ENCODE peak calls at places on chromosomes 16 and 17, in eight cellular contexts. D is left lung; L is psoas muscle; U is spleen; K is suprapubic skin; X is Panc1; S is pancreas; P is CD8-positive, alpha-beta T cell. Y is an unnamed sample.

GRCh38 chr16:56835330-56835729 is 29.7 kb upstream of the SLC12A3 start:
- DNase-seq in D (no peak), L (no peak), U (no peak), K (no peak), X (no peak), S (no peak), P (no peak), Y (no peak)

GRCh38 chr17:61490540-61490975 is 38.3 kb downstream of the TBX4 start:
- DNase-seq in D (no peak), L (no peak), U (no peak), K (no peak), X (no peak), S (no peak), P (no peak), Y (peak; percentile 67)

GRCh38 chr17:38922538-38923291 is 2.7 kb upstream of the LASP1NB start:
- DNase-seq in D (no peak), L (peak; percentile 56), U (peak; percentile 68), K (no peak), X (no peak), S (no peak), P (no peak), Y (no peak)

GRCh38 chr17:57294629-57295501 is 38.5 kb downstream of the MSI2 start:
- DNase-seq in D (no peak), L (peak; percentile 59), U (no peak), K (no peak), X (no peak), S (no peak), P (no peak), Y (no peak)

GRCh38 chr16:54816471-54816870 is 114.2 kb upstream of the IRX5 start:
- DNase-seq in D (no peak), L (no peak), U (no peak), K (no peak), X (no peak), S (no peak), P (no peak), Y (no peak)

GRCh38 chr17:19724501-19725420 is 8.4 kb upstream of the SLC47A2 start:
- DNase-seq in D (peak; percentile 87), L (peak; percentile 75), U (peak; percentile 92), K (peak; percentile 87), X (no peak), S (peak; percentile 69), P (peak; percentile 18), Y (no peak)

GRCh38 chr16:856811-857210 is 56.3 kb upstream of the GNG13 start:
- DNase-seq in D (no peak), L (no peak), U (no peak), K (no peak), X (no peak), S (peak; percentile 44), P (no peak), Y (no peak)

GRCh38 chr17:34980681-34981537 is 597 bp downstream of the LIG3 start:
- DNase-seq in D (peak; percentile 76), L (peak; percentile 84), U (peak; percentile 95), K (peak; percentile 82), X (no peak), S (peak; percentile 84), P (peak; percentile 13), Y (peak; percentile 84)

GRCh38 chr16:4412854-4413253 is 3.5 kb downstream of the CORO7 start:
- DNase-seq in D (no peak), L (no peak), U (no peak), K (no peak), X (no peak), S (no peak), P (no peak), Y (no peak)

GRCh38 chr16:23293016-23293415 is 9.1 kb upstream of the SCNN1B start:
- DNase-seq in D (no peak), L (no peak), U (no peak), K (no peak), X (no peak), S (no peak), P (no peak), Y (no peak)

GRCh38 chr17:14299261-14300093 is 1.4 kb upstream of the HS3ST3B1 start:
- DNase-seq in D (no peak), L (peak; percentile 48), U (peak; percentile 90), K (peak; percentile 80), X (no peak), S (peak; percentile 78), P (no peak), Y (no peak)

GRCh38 chr16:75794426-75794825 is 68.1 kb upstream of the CPHXL start:
- DNase-seq in D (no peak), L (no peak), U (no peak), K (no peak), X (no peak), S (no peak), P (no peak), Y (no peak)

GRCh38 chr17:80866050-80866793 is 125.4 kb upstream of the CHMP6 start:
- DNase-seq in D (peak; percentile 57), L (peak; percentile 70), U (peak; percentile 79), K (no peak), X (peak; percentile 35), S (no peak), P (peak; percentile 34), Y (no peak)

GRCh38 chr17:27940503-27940902 is 47.3 kb upstream of the LYRM9 start:
- DNase-seq in D (no peak), L (no peak), U (no peak), K (no peak), X (no peak), S (no peak), P (no peak), Y (no peak)

GRCh38 chr17:63133489-63133888 is 167.5 kb downstream of the TANC2 start:
- DNase-seq in D (no peak), L (no peak), U (no peak), K (no peak), X (no peak), S (no peak), P (no peak), Y (no peak)

GRCh38 chr16:27543801-27544200 is 5.9 kb downstream of the GTF3C1 start:
- DNase-seq in D (no peak), L (no peak), U (no peak), K (no peak), X (no peak), S (no peak), P (no peak), Y (no peak)

GRCh38 chr17:82228842-82229685 is at the start of gene SLC16A3:
- DNase-seq in D (peak; percentile 77), L (peak; percentile 74), U (peak; percentile 95), K (peak; percentile 78), X (no peak), S (peak; percentile 79), P (no peak), Y (no peak)

GRCh38 chr17:42814633-42815399 is 9.3 kb downstream of the BECN1 start:
- DNase-seq in D (no peak), L (no peak), U (no peak), K (no peak), X (no peak), S (no peak), P (no peak), Y (peak; percentile 7)

GRCh38 chr16:31385680-31386079 is 7.5 kb upstream of the ITGAD start:
- DNase-seq in D (no peak), L (no peak), U (no peak), K (no peak), X (no peak), S (no peak), P (no peak), Y (no peak)

DNA sequence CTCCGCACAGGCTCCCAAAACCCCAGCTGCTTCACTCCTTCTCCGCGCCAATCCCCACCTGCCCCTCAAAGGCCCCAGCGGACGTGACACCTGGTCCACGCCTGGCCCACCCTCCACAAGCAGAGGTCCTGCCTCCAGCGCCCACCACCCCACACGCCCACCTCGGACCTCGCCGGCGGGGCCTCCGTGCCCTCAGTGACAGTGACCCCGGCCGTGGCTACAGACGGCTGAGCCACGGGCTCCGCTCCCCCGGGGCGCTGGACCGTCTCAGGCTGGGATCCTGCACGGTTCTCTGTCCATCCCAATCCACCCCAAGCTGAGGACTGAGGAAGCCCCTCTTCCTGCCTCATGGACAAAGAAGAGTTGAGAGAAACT is 25.1 kb downstream of the PIEZO1 start:
- DNase-seq in D (no peak), L (no peak), U (no peak), K (no peak), X (no peak), S (no peak), P (no peak), Y (no peak)
- H3K27ac ChIP-seq in D (peak overlapping the region; percentile 75), L (no peak overlapping the region), U (no peak overlapping the region), K (no peak overlapping the region), X (peak overlapping the region; percentile 74), S (no peak overlapping the region), P (no peak overlapping the region), Y (no peak overlapping the region)

DNA sequence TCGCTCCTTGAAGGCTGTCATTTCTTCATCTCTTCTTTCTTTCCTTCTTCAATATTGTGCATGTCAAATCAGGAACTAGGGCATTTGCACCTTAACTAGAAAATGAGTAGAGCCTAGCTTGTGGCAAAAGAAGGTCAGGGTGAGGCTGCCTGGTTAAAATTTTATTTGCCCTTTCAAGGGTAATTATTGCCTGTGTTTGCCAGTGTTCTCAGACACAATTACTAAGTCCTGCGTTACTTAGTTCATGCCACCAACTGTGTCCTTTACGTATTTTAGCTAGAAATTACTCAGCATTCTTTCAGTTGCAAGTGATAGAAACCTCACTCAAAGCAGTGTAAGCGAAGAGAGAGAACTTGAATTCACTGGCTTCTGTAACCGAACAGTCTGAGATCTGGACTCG is 465.8 kb downstream of the HAPSTR1 start:
- DNase-seq in D (no peak), L (no peak), U (no peak), K (no peak), X (no peak), S (no peak), P (no peak), Y (no peak)
- TF ChIP-seq CTCF in D (no peak), L (no peak), U (no peak), K (no peak), X (no peak), S (no peak), P (no peak), Y (no peak)

DNA sequence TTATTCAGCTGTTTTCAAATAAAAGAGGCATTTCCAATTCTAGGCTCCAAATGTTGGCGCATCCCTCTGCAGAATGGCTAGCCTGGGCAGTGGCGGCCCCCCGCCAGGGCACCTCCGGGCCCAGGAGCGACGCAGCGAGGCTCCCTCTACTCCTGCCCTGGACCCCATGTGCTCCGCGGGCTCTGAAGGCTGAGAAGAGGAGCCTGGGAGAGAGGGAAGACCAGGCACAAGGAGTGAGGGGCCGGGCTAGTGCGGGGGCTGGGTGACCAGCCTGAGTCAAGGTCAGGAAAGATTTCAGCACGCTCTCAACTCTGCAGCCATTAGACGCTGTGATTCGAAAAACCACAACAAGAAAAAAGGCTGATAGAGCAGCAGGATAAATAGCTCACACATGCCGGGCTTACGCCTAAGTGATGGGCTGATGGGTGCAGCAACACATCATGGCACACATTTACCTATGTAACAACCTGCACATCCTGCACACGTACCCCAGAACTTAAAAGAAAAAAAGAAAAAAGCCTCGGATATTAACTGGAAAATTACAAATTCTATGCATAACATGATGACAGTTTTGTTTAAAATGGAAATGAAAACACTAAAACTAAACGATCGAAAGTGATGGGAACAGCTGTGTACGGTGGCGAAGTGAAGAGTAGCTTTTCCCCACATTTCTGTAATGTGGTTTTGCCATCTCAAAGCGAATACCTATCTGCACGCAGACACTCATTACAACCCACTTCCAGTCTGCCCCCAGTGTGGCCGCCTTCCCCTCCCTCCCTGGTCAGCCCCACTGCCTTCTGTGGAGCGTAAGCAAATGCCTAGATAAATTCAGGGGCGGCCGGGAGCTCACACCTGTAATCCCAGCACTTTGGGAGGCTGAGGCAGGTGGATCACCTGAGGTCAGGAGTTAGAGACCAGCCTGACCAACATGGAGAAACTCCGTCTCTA is 44.4 kb downstream of the MAP1LC3B start:
- DNase-seq in D (no peak), L (peak; percentile 32), U (no peak), K (no peak), X (no peak), S (no peak), P (no peak), Y (no peak)
- H3K4me3 ChIP-seq in D (no peak overlapping the region), L (peak overlapping the region; percentile 30), U (no peak overlapping the region), K (no peak overlapping the region), X (no peak overlapping the region), S (no peak overlapping the region), P (no peak overlapping the region), Y (peak overlapping the region; percentile 43)

GRCh38 chr16:83102336-83102735 is 475.6 kb downstream of the CDH13 start:
- DNase-seq in D (no peak), L (no peak), U (no peak), K (no peak), X (no peak), S (no peak), P (no peak), Y (no peak)
- H3K27ac ChIP-seq in D (no peak overlapping the region), L (no peak overlapping the region), U (no peak overlapping the region), K (no peak overlapping the region), X (no peak overlapping the region), S (no peak overlapping the region), P (no peak overlapping the region), Y (no peak overlapping the region)